ENCODE peak calls at places on chromosomes 4 and X, in four cellular contexts. M, Q, V and W are unnamed samples.

GRCh38 chr4:75545526-75545925 is 10.3 kb upstream of the ODAPH start:
- DNase-seq in V (no peak), M (peak), Q (no peak), W (no peak)

GRCh38 chrX:69374569-69374968 is 129.6 kb upstream of the NALF2 start:
- DNase-seq in Q (no peak), M (no peak), V (no peak), W (peak)

GRCh38 chrX:39772057-39772832 is 325.5 kb downstream of the BCOR start:
- DNase-seq in M (peak), V (no peak), Q (no peak), W (no peak)

GRCh38 chrX:46327229-46328081 is 217.8 kb downstream of the ZNF674 start:
- DNase-seq in V (no peak), Q (no peak), M (peak), W (no peak)

GRCh38 chrX:2928583-2929434 is at the start of gene ARSD:
- DNase-seq in Q (peak), M (peak), V (no peak), W (peak)

GRCh38 chrX:135425566-135425965 is 3.8 kb downstream of the SMIM10L2A start:
- DNase-seq in V (no peak), Q (no peak), M (no peak), W (no peak)

GRCh38 chrX:110403839-110404238 is 45.2 kb downstream of the RTL9 start:
- DNase-seq in V (no peak), Q (no peak), M (peak), W (no peak)

GRCh38 chrX:30762754-30763153 is 109.5 kb downstream of the GK start:
- DNase-seq in V (no peak), M (no peak), Q (no peak), W (no peak)